ENCODE peak calls at places on chromosomes 13 and 19, in five cellular contexts. R is dermis blood vessel endothelial cell, N is transverse colon, C is neural crest cell, K is PC-9. P is an unnamed sample.

GRCh38 chr13:72004975-72005374 is 138.0 kb upstream of the DACH1 start:
- DNase-seq in R (no peak), N (no peak), C (no peak), K (no peak), P (no peak)

GRCh38 chr13:50969691-50970090 is 60.1 kb downstream of the RNASEH2B start:
- DNase-seq in R (peak; percentile 6), N (peak; percentile 26), C (no peak), K (no peak), P (peak; percentile 11)

GRCh38 chr13:23723463-23723862 is 153.3 kb downstream of the TNFRSF19 start:
- DNase-seq in R (no peak), N (no peak), C (no peak), K (no peak), P (no peak)

GRCh38 chr13:102399791-102400618 is 1.8 kb downstream of the FGF14 start:
- DNase-seq in R (no peak), N (peak; percentile 9), C (no peak), K (no peak), P (no peak)

GRCh38 chr13:113946409-113947181 is 27.3 kb downstream of the C13orf46 start:
- DNase-seq in R (no peak), N (no peak), C (no peak), K (no peak), P (no peak)

GRCh38 chr19:19106061-19106551 is 32.2 kb downstream of the TMEM161A start:
- DNase-seq in R (peak; percentile 9), N (no peak), C (peak; percentile 41), K (no peak), P (no peak)

GRCh38 chr19:4556574-4557185 is 2.8 kb downstream of the SEMA6B start:
- DNase-seq in R (peak; percentile 90), N (peak; percentile 49), C (peak; percentile 43), K (no peak), P (no peak)

GRCh38 chr13:113759525-113760137 is 605 bp downstream of the TMEM255B start:
- DNase-seq in R (peak; percentile 83), N (no peak), C (no peak), K (no peak), P (no peak)

GRCh38 chr19:19059837-19060611 is 3.8 kb upstream of the SLC25A42 start:
- DNase-seq in R (no peak), N (no peak), C (no peak), K (no peak), P (no peak)